ENCODE peak calls at places on chromosomes 2 and 18, in five cellular contexts. N is lung, O is neuronal stem cell, V is fibroblast of lung, J is sigmoid colon. Y is an unnamed sample.

GRCh38 chr2:18885457-18885856 is 296.1 kb upstream of the NT5C1B start:
- DNase-seq in N (no peak), O (no peak), V (no peak), J (no peak), Y (no peak)

GRCh38 chr2:222000326-222000725 is 298.5 kb downstream of the PAX3 start:
- DNase-seq in N (no peak), O (no peak), V (peak), J (no peak), Y (no peak)

GRCh38 chr18:35597758-35598157 is 16.2 kb downstream of the GALNT1 start:
- DNase-seq in N (no peak), O (no peak), V (no peak), J (no peak), Y (no peak)

GRCh38 chr2:1498176-1498575 is 84.9 kb downstream of the TPO start:
- DNase-seq in N (no peak), O (no peak), V (no peak), J (peak), Y (no peak)

GRCh38 chr2:149129433-149129832 is 90.9 kb downstream of the LYPD6B start:
- DNase-seq in N (no peak), O (no peak), V (no peak), J (no peak), Y (no peak)

GRCh38 chr2:3059111-3059990 is 318.3 kb downstream of the EIPR1 start:
- DNase-seq in N (no peak), O (no peak), V (no peak), J (no peak), Y (peak)

GRCh38 chr2:184598313-184599053 is at the start of gene ZNF804A:
- DNase-seq in N (peak), O (peak), V (peak), J (peak), Y (peak)

GRCh38 chr2:62038980-62039771 is 133.7 kb downstream of the COMMD1 start:
- DNase-seq in N (no peak), O (no peak), V (peak), J (no peak), Y (no peak)

GRCh38 chr18:76565238-76566173 is 70.5 kb upstream of the ZNF516 start:
- DNase-seq in N (peak), O (peak), V (peak), J (peak), Y (no peak)

GRCh38 chr2:68926782-68927181 is 25.9 kb downstream of the GKN2 start:
- DNase-seq in N (no peak), O (no peak), V (no peak), J (no peak), Y (no peak)

GRCh38 chr2:34403512-34403911 is 804.4 kb upstream of the FAM98A start:
- DNase-seq in N (no peak), O (no peak), V (no peak), J (no peak), Y (no peak)

GRCh38 chr2:34408100-34408499 is 809.0 kb upstream of the FAM98A start:
- DNase-seq in N (no peak), O (no peak), V (no peak), J (no peak), Y (no peak)
- H3K27ac ChIP-seq in N (no peak), O (no peak), V (no peak), J (no peak), Y (no peak)

GRCh38 chr2:201120500-201120899 is 4.5 kb downstream of the CFLAR start:
- DNase-seq in N (no peak), O (no peak), V (no peak), J (no peak), Y (no peak)
- H3K27ac ChIP-seq in N (no peak), O (no peak), V (no peak), J (peak), Y (peak)

DNA sequence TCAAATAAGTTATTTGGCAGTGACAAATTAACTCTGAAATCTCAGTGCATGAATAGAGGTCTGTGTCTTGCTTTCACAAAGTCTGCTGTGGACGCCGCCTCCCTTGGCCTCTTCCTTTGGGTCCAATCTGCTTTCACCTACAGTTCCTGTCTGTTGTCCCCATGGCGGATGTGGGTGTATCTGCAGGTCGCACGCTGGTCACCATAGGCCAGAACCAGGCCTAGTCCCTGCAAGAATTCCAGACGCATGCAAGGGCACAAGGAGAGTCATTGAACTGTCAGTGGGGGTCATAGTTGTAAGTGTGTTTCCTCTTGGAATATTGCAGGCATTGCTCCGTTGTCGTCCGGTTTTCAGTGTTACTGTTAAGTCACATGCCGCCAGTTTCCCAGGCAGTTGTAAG is 7.4 kb downstream of the SOCS6 start:
- DNase-seq in N (no peak), O (no peak), V (no peak), J (no peak), Y (no peak)
- H3K27ac ChIP-seq in N (no peak), O (no peak), V (peak), J (no peak), Y (no peak)

GRCh38 chr2:233063269-233063975 is 3.3 kb downstream of the INPP5D start:
- DNase-seq in N (no peak), O (no peak), V (no peak), J (peak), Y (no peak)
- H3K27ac ChIP-seq in N (peak), O (no peak), V (no peak), J (no peak), Y (peak)

DNA sequence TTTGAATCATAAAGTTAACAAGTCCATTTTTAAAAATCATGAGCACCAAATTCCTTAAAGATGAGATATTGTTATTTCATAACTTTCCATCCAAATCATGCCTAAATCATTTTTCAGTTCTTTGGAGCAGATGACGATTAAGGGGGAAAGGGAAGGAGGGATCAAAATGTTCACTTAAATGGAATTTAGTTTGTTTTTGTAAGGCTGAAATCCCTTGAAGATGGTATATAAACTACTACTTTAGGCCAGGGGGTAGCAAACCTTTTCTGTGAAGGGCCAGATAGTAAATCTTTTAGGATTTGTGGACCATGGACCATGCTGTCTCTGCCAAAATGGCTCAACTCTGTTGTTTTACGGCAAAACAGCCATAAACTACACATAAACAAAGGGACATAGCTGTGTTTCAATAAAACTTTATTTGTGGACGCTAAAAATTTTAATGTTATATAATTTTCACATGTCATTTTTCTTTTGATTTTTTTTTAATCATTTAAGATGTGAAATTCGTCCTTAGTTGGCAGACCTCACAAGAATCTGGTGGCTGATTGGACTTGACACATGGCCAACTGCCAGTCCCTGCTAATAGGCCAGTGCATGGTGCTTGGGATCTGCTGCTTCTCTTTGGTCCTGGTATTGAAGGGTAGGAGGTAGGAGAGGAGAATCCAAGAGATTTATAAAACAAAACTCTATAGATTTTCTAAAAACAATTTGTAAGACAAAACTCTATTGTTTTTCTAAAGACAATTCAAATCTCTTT is 52.0 kb upstream of the RTN4 start:
- DNase-seq in N (no peak), O (no peak), V (peak), J (no peak), Y (no peak)
- H3K27ac ChIP-seq in N (peak), O (no peak), V (peak), J (peak), Y (no peak)

GRCh38 chr2:96893289-96894150 is 23.6 kb upstream of the SEMA4C start:
- DNase-seq in N (no peak), O (no peak), V (no peak), J (no peak), Y (no peak)

GRCh38 chr2:96888082-96889011 is 18.5 kb upstream of the SEMA4C start:
- DNase-seq in N (peak), O (no peak), V (no peak), J (peak), Y (peak)

GRCh38 chr2:96891591-96892333 is 21.9 kb upstream of the SEMA4C start:
- DNase-seq in N (no peak), O (no peak), V (peak), J (no peak), Y (no peak)

GRCh38 chr2:96890252-96890651 is 20.4 kb upstream of the SEMA4C start:
- DNase-seq in N (no peak), O (no peak), V (no peak), J (no peak), Y (no peak)

DNA sequence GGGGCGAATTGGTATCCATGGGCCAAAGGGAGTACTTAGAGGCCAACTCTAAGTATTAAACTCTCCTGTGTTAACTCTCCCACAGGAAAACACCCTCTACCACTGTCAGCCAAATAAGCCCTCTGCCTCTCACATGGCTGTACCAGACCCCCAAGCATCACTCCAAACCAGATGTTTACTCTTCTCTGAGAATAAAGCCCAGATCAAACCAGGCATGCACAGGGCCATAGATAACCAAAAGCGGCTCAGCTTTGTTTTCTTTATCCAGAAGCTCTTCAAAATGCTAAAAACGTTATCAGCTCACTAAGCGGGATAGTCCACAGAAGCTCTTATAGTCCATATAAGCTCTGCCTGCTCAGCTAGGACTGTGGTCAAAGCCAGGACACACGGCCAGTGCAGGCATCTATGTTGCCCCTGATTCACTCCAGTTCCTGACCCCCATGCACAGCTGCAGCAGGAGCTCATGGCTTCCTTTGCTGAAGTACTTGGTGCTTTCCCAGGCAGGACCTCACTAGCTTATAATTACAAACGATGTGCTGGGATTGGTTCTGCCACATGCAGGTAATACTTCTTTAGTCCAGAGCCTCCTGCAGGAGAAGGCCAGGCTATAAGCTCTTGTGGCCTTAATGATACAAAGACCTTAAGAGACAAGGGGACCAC is 21.0 kb upstream of the SEMA4C start:
- DNase-seq in N (no peak), O (no peak), V (no peak), J (no peak), Y (no peak)
- H3K27ac ChIP-seq in N (peak), O (no peak), V (no peak), J (peak), Y (no peak)

DNA sequence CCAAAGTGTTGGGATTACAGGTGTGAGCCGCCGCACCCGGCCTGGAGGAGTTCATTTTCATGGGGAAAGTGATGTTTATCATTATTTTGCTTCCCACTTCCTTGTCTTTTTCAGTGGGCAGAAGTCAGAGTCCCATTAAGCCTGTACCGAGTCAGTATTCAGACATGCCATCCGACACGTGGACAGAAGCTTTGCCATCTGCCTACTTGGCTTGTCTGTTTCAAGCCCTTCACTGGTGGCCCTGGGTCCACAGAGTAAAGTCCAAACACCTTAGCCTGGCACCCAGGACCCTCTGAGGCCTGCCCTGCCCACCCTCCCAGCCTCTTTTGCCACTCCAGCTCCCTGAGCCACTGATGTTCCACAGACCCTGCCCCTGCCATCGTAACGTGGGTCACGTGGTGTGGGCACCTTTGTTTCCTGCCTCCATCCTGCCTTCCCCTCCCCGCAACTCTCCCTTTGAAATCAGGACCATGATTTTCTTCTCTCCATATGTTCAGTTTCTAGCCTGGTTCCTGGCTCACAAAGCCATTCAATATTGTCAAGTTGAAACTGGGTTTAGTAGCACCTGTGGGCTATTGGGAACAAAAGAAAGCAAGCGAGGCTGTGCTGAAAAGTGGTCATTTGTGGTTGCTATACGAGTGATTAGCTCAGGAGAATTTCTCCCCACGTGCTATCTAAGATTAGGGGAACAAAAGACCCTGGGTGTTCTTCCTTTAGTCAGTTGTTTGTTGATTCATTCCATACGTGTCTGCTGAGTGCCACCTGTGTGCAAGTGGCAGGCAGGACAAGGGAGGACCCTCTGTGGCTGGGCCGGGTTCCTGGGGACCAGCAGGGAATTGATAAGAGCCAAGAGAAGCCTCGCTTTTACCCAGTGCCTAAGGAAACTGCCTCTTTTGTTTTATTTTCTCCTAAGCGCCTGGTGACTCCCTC is 5.1 kb upstream of the ODC1 start:
- DNase-seq in N (no peak), O (no peak), V (no peak), J (no peak), Y (no peak)
- H3K27ac ChIP-seq in N (no peak), O (no peak), V (no peak), J (no peak), Y (no peak)

DNA sequence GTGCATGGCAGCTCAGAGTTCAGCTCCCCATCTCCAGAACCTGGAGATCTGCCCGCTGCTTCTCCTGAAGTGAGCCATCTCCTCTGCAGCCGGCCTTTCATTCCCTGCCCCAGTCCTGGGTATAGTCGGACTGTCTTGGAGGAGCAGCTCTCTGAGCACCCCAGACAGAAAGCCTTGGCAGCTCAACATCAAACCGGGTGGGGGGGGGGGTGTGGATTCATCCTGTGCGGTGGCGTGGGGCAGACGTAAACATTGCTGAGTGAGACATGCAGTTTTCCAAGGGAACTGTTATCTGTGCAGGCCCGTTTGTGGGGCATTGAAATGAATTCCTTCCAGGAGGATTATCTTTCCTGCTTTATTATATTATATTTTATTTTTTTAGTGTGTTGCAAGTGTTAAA is 125.9 kb upstream of the MYCN start:
- DNase-seq in N (no peak), O (no peak), V (no peak), J (no peak), Y (no peak)
- H3K27ac ChIP-seq in N (no peak), O (no peak), V (no peak), J (no peak), Y (no peak)

GRCh38 chr18:37294951-37295350 is 270.6 kb downstream of the CELF4 start:
- DNase-seq in N (no peak), O (peak), V (no peak), J (no peak), Y (no peak)

GRCh38 chr18:37297106-37297505 is 268.5 kb downstream of the CELF4 start:
- DNase-seq in N (no peak), O (no peak), V (no peak), J (no peak), Y (no peak)

GRCh38 chr18:37302519-37302918 is 263.1 kb downstream of the CELF4 start:
- DNase-seq in N (no peak), O (no peak), V (no peak), J (no peak), Y (no peak)

GRCh38 chr18:37299471-37300304 is 265.9 kb downstream of the CELF4 start:
- DNase-seq in N (peak), O (no peak), V (peak), J (peak), Y (no peak)

GRCh38 chr18:37298816-37299215 is 266.8 kb downstream of the CELF4 start:
- DNase-seq in N (no peak), O (no peak), V (no peak), J (no peak), Y (no peak)
- H3K27ac ChIP-seq in N (no peak), O (no peak), V (no peak), J (no peak), Y (no peak)

Y was measured in caudate nucleus.